ENCODE peak calls at places on chromosomes 7 and 10, in six cellular contexts. S is esophagus muscularis mucosa, D is psoas muscle, M is SK-N-SH, X is thoracic aorta, O is dorsolateral prefrontal cortex. G is an unnamed sample.

GRCh38 chr10:3043512-3044368 is 23.6 kb upstream of the PFKP start:
- DNase-seq in D (peak), S (no peak), M (peak), X (no peak), O (peak), G (peak)

GRCh38 chr7:66173856-66174255 is 31.3 kb upstream of the TPST1 start:
- DNase-seq in O (no peak), X (no peak), M (no peak), D (no peak), S (no peak), G (no peak)

GRCh38 chr7:16399265-16399801 is 22.0 kb downstream of the CRPPA start:
- DNase-seq in O (no peak), M (no peak), D (no peak), S (no peak), X (no peak), G (no peak)

GRCh38 chr10:505459-505858 is 184.0 kb downstream of the DIP2C start:
- DNase-seq in X (no peak), D (peak), O (no peak), S (no peak), M (no peak), G (no peak)

GRCh38 chr7:94022550-94022949 is 18.4 kb upstream of the BET1 start:
- DNase-seq in D (no peak), O (no peak), X (no peak), M (no peak), S (no peak), G (no peak)

GRCh38 chr7:3300221-3300650 is 816 bp upstream of the SDK1 start:
- DNase-seq in X (no peak), S (peak), D (peak), O (no peak), M (peak), G (no peak)

GRCh38 chr7:154167807-154168206 is 115.6 kb downstream of the DPP6 start:
- DNase-seq in O (peak), X (no peak), D (no peak), S (no peak), M (peak), G (no peak)

GRCh38 chr7:22214000-22214399 is 143.0 kb downstream of the RAPGEF5 start:
- DNase-seq in X (no peak), D (no peak), O (no peak), S (peak), M (no peak), G (no peak)

GRCh38 chr10:103396067-103396788 is at the start of the genes ATP5MK and PDCD11:
- DNase-seq in D (peak), O (peak), X (peak), M (peak), S (peak), G (peak)

DNA sequence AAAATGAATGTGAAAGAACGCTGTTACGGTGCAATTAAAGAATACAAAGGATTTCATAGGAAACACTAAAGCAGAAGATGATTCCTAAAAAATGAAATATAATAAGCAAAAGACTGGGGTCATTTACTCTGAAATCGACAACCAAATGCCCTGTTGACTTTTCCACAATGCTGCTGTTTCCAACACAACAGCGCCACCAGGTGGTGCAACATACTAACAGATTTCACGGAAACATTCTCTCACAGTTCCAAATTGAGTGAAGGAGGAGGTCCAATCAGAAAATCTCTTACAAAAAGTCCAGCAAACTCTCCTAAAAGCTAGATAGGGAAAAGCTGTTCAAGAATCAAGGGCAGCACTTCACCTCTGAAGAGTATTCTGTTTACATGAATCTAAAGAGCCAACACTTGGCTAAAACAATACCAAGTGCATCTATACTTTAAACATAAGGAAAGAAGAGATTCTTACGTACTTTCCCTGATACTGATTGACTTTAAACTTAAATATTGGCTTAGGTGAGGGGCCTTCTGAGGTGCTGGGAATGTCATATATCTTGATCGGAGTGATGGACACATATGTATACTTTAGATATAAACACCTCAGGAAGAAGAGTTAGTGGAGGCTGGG is 55.9 kb downstream of the UPF2 start:
- DNase-seq in O (peak), S (peak), X (peak), D (peak), M (peak), G (peak)
- H3K27ac ChIP-seq in O (no peak), S (no peak), X (no peak), D (no peak), M (no peak), G (no peak)

GRCh38 chr10:11142809-11143208 is 125.1 kb downstream of the CELF2 start:
- DNase-seq in X (no peak), M (no peak), D (no peak), O (no peak), S (no peak), G (no peak)
- H3K27ac ChIP-seq in X (no peak), M (no peak), D (no peak), O (no peak), S (no peak), G (no peak)

DNA sequence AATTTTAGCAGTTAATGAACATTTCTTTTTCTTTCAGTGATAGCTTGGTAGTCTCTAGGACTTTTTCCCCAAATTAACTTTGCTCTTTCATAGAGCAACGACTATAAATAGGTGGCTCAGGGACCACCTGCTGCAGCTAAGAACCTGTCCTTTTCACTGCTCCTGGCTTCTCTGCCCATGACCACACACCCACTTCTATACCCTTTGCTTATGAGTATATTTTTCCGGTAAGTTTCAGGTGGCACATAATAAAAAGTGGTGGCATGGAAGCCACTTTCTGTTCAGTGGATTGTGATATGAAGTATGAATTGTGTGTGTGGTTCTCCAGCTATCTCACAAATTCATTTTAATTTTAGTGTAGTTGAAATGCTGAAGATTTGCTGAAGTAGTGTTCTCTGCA is 1.2 kb downstream of the ING3 start:
- DNase-seq in O (no peak), D (no peak), M (no peak), X (no peak), S (no peak), G (no peak)
- H3K27ac ChIP-seq in O (no peak), D (peak), M (no peak), X (peak), S (peak), G (no peak)

GRCh38 chr10:101493782-101494281 is 94.2 kb downstream of the POLL start:
- DNase-seq in X (no peak), O (no peak), D (no peak), S (no peak), M (no peak), G (no peak)

GRCh38 chr10:101493249-101493648 is 94.8 kb downstream of the POLL start:
- DNase-seq in O (no peak), M (no peak), S (no peak), D (no peak), X (no peak), G (no peak)

GRCh38 chr10:101492814-101493213 is 95.2 kb downstream of the POLL start:
- DNase-seq in X (no peak), D (no peak), M (no peak), O (no peak), S (no peak), G (no peak)

GRCh38 chr10:101495324-101495925 is 92.6 kb downstream of the POLL start:
- DNase-seq in O (no peak), S (no peak), X (no peak), M (peak), D (no peak), G (no peak)

GRCh38 chr10:101494650-101495049 is 93.4 kb downstream of the POLL start:
- DNase-seq in O (no peak), X (no peak), M (no peak), S (no peak), D (no peak), G (no peak)
- H3K27ac ChIP-seq in O (no peak), X (no peak), M (no peak), S (no peak), D (no peak), G (no peak)

DNA sequence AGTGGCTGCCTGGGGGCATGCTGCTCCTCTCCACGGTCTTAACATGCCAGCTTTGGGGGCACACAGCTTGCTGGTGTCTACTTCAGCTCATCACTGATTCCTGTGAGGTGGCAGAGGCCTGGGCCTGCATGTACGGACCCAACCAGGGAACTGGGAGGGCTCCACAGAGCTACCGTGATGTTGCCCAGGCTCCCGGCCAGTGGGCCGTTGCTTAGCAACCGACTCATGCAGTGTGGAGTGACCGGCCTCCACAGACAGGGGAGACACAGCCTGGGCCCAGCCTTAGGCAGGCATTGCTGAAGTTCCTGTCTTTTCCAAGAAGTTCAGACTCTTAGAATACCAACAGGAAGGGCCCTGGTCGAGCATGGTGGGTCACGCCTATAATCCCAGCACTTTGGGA is 25.8 kb upstream of the SH2B2 start:
- DNase-seq in D (no peak), O (peak), X (no peak), S (no peak), M (peak), G (peak)
- H3K27ac ChIP-seq in D (no peak), O (no peak), X (no peak), S (no peak), M (no peak), G (no peak)

DNA sequence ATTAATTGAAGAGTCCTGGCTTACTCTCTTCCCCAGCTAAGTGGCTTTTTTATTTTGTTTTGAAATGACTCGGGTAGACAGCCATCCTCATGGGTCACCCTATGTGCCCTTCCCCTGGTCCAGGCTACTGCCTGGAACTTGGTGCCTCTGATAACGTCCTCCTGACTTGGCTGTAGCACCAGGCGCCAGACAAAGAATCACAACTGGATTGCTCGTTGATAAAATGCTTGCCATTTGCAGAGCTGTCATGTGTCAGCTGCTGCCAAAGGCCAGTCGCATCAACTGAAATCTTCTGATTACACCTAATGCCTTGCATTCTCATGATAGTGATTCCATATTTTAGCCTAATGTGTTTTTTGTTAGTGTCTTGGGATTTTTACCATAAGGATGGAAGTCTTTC is 27.4 kb upstream of the ABLIM1 start:
- DNase-seq in S (no peak), D (no peak), O (no peak), M (peak), X (no peak), G (no peak)
- H3K27ac ChIP-seq in S (peak), D (peak), O (peak), M (peak), X (peak), G (peak)

GRCh38 chr7:88147949-88148348 is 71.9 kb downstream of the SRI start:
- DNase-seq in M (no peak), X (no peak), S (no peak), D (no peak), O (no peak), G (no peak)
- H3K27ac ChIP-seq in M (no peak), X (no peak), S (no peak), D (no peak), O (no peak), G (no peak)

DNA sequence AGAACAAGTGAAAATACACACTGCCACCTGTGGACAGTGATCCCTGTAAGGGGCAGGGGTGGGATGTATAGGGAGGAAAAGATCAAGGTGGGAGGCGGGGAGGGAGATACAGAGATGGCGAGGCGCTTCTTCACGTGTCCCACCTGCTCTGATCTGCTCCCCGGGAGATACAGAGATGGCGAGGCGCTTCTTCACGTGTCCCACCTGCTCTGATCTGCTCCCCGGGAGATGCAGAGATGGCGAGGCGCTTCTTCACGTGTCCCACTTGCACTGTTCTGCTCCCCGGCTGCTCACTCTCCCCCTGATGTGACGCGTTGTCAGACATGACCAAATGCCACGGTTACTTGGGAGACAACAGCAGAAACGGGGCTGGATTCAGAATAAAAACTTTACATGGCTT is 308.3 kb upstream of the SHH start:
- DNase-seq in M (no peak), D (no peak), X (no peak), S (no peak), O (no peak), G (no peak)
- H3K27ac ChIP-seq in M (no peak), D (no peak), X (no peak), S (no peak), O (no peak), G (no peak)

DNA sequence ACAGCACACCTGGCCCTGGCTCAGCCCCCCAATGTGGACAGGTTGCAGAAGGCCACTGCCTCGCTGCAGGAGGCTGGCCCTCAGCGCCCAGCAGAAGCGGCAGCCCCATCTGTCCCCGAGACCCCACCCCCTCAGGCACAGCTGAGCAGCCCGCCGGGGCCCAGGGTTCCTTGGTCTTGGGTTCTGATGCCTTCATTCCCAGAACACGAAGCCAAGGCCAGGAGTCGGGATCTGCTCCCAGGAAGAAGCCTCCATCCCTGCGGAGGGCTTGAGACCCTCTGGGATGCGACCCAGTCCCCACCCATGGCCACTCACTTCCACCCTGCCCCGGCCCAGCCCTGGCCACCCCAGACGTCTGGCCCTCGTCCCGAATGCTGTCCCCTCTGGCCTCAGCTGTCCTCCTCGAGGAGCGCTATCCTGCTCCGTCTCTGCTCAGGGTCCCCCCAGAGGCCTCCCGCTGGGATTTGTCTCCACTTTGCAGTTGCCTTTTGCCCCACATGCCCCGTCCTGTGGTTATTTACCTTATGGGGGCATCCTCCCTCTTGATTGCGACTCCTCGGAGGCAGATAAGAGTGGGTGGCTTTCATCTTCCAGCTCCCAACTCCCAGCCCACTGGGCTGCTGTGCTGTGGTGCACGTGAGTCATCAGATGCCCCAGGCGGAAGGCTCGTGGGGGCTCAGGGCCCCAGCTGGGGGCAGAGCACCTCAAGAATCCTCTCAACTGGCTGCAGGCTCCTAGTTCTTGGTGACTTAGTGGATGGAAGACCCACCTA is 97.5 kb downstream of the MKI67 start:
- DNase-seq in X (no peak), M (no peak), D (no peak), O (no peak), S (no peak), G (no peak)
- H3K27ac ChIP-seq in X (no peak), M (no peak), D (no peak), O (no peak), S (no peak), G (no peak)

GRCh38 chr7:120273476-120273975 is 551 bp downstream of the KCND2 start:
- DNase-seq in X (no peak), O (peak), S (no peak), M (peak), D (peak), G (peak)
- H3K27ac ChIP-seq in X (no peak), O (peak), S (no peak), M (no peak), D (no peak), G (peak)

G was measured in caudate nucleus.